ENCODE peak calls at places on chromosomes 5 and 9, in ten cellular contexts. I is endothelial cell of umbilical vein; P is lower lobe of right lung; F is HFFc6; M is NCI-H2029; Z is tibial nerve; R is epithelial cell of esophagus; U is substantia nigra; O is HT1080; X is activated T-helper 1 cell treated with anti-CD3 and anti-CD28 coated beads, Interleukin-2, amount 50 U/mL, for 16 hours. E is an unnamed sample.

GRCh38 chr9:123654647-123655637 is 275.0 kb downstream of the DENND1A start:
- DNase-seq in R (no peak), Z (no peak), U (no peak), M (no peak), F (no peak), I (no peak), O (no peak), P (no peak), X (no peak), E (no peak)

GRCh38 chr5:154410786-154411185 is 35.0 kb upstream of the SAP30L start:
- DNase-seq in I (no peak), U (no peak), O (no peak), R (no peak), P (no peak), Z (no peak), F (no peak), X (no peak), M (no peak), E (no peak)

GRCh38 chr9:136512651-136513066 is 29.8 kb upstream of the SEC16A start:
- DNase-seq in U (no peak), F (no peak), M (no peak), O (no peak), X (no peak), I (peak), R (peak), P (no peak), Z (no peak), E (peak)

GRCh38 chr9:79480639-79481038 is 91.1 kb upstream of the TLE4 start:
- DNase-seq in I (no peak), R (peak), X (no peak), O (no peak), M (no peak), F (no peak), P (no peak), Z (no peak), U (no peak), E (no peak)

GRCh38 chr9:15764131-15764530 is 211.3 kb downstream of the CCDC171 start:
- DNase-seq in M (no peak), I (no peak), R (no peak), U (no peak), X (no peak), P (no peak), Z (no peak), F (no peak), O (no peak), E (no peak)

GRCh38 chr5:981466-981865 is 27.1 kb upstream of the NKD2 start:
- DNase-seq in O (no peak), P (no peak), I (no peak), U (no peak), Z (no peak), M (no peak), X (no peak), R (no peak), F (no peak), E (no peak)

GRCh38 chr5:127001621-127002296 is 28.6 kb downstream of the MARCHF3 start:
- DNase-seq in P (no peak), M (peak), Z (no peak), I (peak), U (no peak), F (peak), O (peak), R (peak), X (no peak), E (peak)

GRCh38 chr9:3585616-3586015 is 59.8 kb upstream of the RFX3 start:
- DNase-seq in O (no peak), Z (no peak), P (no peak), I (no peak), M (no peak), R (no peak), X (no peak), U (no peak), F (no peak), E (no peak)

GRCh38 chr9:127419306-127419705 is 4.9 kb upstream of the ZNF79 start:
- DNase-seq in X (no peak), Z (no peak), P (no peak), M (no peak), O (no peak), R (no peak), U (no peak), F (no peak), I (no peak), E (no peak)

E was measured in lung microvascular endothelial cell.